ENCODE peak calls at places on chromosomes 13 and 19, in five cellular contexts. K is cardiac fibroblast, N is posterior cingulate gyrus, V is iris pigment epithelial cell, R is NCI-H510A treated with DMSO at 0.1 percent for 48 hours. D is an unnamed sample.

GRCh38 chr13:79990048-79990447 is 350.9 kb downstream of the SPRY2 start:
- DNase-seq in K (no peak), N (no peak), V (no peak), R (no peak), D (no peak)

GRCh38 chr13:109856350-109856749 is 70.0 kb upstream of the IRS2 start:
- DNase-seq in K (no peak), N (no peak), V (no peak), R (no peak), D (no peak)

GRCh38 chr13:77300176-77301141 is 26.4 kb downstream of the MYCBP2 start:
- DNase-seq in K (peak), N (no peak), V (peak), R (no peak), D (no peak)

GRCh38 chr19:44308011-44308410 is 3.2 kb upstream of the ZNF235 start:
- DNase-seq in K (peak), N (no peak), V (peak), R (no peak), D (no peak)

GRCh38 chr13:59416561-59416960 is 747.2 kb downstream of the DIAPH3 start:
- DNase-seq in K (no peak), N (no peak), V (no peak), R (no peak), D (no peak)

GRCh38 chr13:40863723-40864122 is 74.3 kb downstream of the SLC25A15 start:
- DNase-seq in K (no peak), N (no peak), V (no peak), R (no peak), D (no peak)

GRCh38 chr13:61994174-61994573 is 578.5 kb upstream of the PCDH20 start:
- DNase-seq in K (no peak), N (no peak), V (no peak), R (no peak), D (no peak)

GRCh38 chr19:34241513-34242337 is 12.6 kb upstream of the GARRE1 start:
- DNase-seq in K (no peak), N (no peak), V (no peak), R (peak), D (no peak)

GRCh38 chr13:113098163-113098732 is 7.3 kb upstream of the F7 start:
- DNase-seq in K (peak), N (no peak), V (no peak), R (no peak), D (no peak)

GRCh38 chr19:3404324-3405260 is 38.2 kb downstream of the NFIC start:
- DNase-seq in K (peak), N (peak), V (peak), R (no peak), D (peak)

GRCh38 chr13:41554626-41555386 is 97.5 kb downstream of the RGCC start:
- DNase-seq in K (no peak), N (no peak), V (no peak), R (no peak), D (no peak)

GRCh38 chr19:35068941-35069634 is 27.6 kb downstream of the HPN start:
- DNase-seq in K (no peak), N (no peak), V (no peak), R (no peak), D (no peak)

GRCh38 chr13:96785986-96786385 is 208.3 kb downstream of the OXGR1 start:
- DNase-seq in K (no peak), N (no peak), V (no peak), R (no peak), D (peak)

GRCh38 chr19:7618771-7619510 is 10.4 kb downstream of the XAB2 start:
- DNase-seq in K (no peak), N (no peak), V (no peak), R (no peak), D (peak)

GRCh38 chr19:4372630-4373367 is 27.5 kb downstream of the SH3GL1 start:
- DNase-seq in K (no peak), N (no peak), V (no peak), R (no peak), D (no peak)

GRCh38 chr13:107721436-107721835 is 493.9 kb downstream of the LIG4 start:
- DNase-seq in K (no peak), N (no peak), V (no peak), R (no peak), D (no peak)

GRCh38 chr19:42176990-42177685 is 40.3 kb downstream of the DEDD2 start:
- DNase-seq in K (peak), N (peak), V (peak), R (peak), D (peak)

GRCh38 chr19:4803736-4804695 is 12.5 kb downstream of the FEM1A start:
- DNase-seq in K (no peak), N (peak), V (peak), R (peak), D (peak)

GRCh38 chr13:110648848-110649421 is 33.6 kb downstream of the NAXD start:
- DNase-seq in K (no peak), N (peak), V (no peak), R (no peak), D (no peak)

GRCh38 chr19:55382013-55382412 is 2.1 kb downstream of the TMEM238 start:
- DNase-seq in K (no peak), N (no peak), V (no peak), R (no peak), D (no peak)

GRCh38 chr19:15248648-15249559 is 16.7 kb upstream of the EPHX3 start:
- DNase-seq in K (peak), N (peak), V (peak), R (no peak), D (no peak)

GRCh38 chr19:45154064-45154827 is 6.5 kb downstream of the NKPD1 start:
- DNase-seq in K (peak), N (no peak), V (peak), R (no peak), D (no peak)

GRCh38 chr13:110652231-110652730 is 36.9 kb downstream of the NAXD start:
- DNase-seq in K (no peak), N (peak), V (no peak), R (no peak), D (no peak)

GRCh38 chr13:65926750-65927171 is 1303.4 kb downstream of the PCDH9 start:
- DNase-seq in K (no peak), N (no peak), V (no peak), R (no peak), D (peak)

GRCh38 chr19:3284759-3285646 is 60.5 kb downstream of the CELF5 start:
- DNase-seq in K (peak), N (no peak), V (peak), R (no peak), D (no peak)

GRCh38 chr19:33641261-33641660 is 19.5 kb downstream of the CHST8 start:
- DNase-seq in K (no peak), N (peak), V (no peak), R (no peak), D (no peak)

GRCh38 chr13:73056054-73056962 is 2.5 kb upstream of the KLF5 start:
- DNase-seq in K (peak), N (no peak), V (peak), R (no peak), D (no peak)

GRCh38 chr19:14375582-14376291 is 5.5 kb upstream of the ADGRE5 start:
- DNase-seq in K (peak), N (no peak), V (no peak), R (no peak), D (no peak)

D was measured in Ammon's horn.